ENCODE peak calls at places on chromosomes 11 and 22, in seven cellular contexts. I is nephron progenitor cell, F is SK-N-SH, A is esophagus muscularis mucosa, B is HL-60, H is WTC11, T is osteocyte. Z is an unnamed sample.
A peak's percentile ranks its signal among the peaks of the same experiment; 100 is the strongest.

GRCh38 chr11:128589998-128590397 is 2.6 kb upstream of the ETS1 start:
- DNase-seq in T (no peak), F (no peak), I (no peak), A (no peak), H (no peak), B (no peak), Z (no peak)

GRCh38 chr11:19646921-19647320 is 65.7 kb upstream of the NAV2 start:
- DNase-seq in T (no peak), B (no peak), H (no peak), A (no peak), I (no peak), F (peak; percentile 46), Z (no peak)

GRCh38 chr22:28949788-28950187 is 66.4 kb downstream of the ZNRF3 start:
- DNase-seq in H (no peak), T (no peak), F (no peak), I (no peak), A (no peak), B (no peak), Z (no peak)

GRCh38 chr22:45562537-45563361 is 60.1 kb downstream of the FBLN1 start:
- DNase-seq in T (no peak), I (no peak), H (no peak), B (no peak), F (no peak), A (no peak), Z (no peak)

GRCh38 chr11:22617868-22618267 is 7.8 kb downstream of the FANCF start:
- DNase-seq in H (no peak), I (no peak), B (no peak), A (no peak), T (no peak), F (no peak), Z (no peak)

GRCh38 chr11:61966673-61967176 is 709 bp downstream of the FTH1 start:
- DNase-seq in B (no peak), T (peak; percentile 78), F (peak; percentile 45), I (peak; percentile 44), A (no peak), H (no peak), Z (no peak)

GRCh38 chr22:49209452-49210195 is 618.0 kb downstream of the BRD1 start:
- DNase-seq in F (peak; percentile 54), A (no peak), H (peak; percentile 13), I (no peak), B (no peak), T (peak; percentile 69), Z (no peak)

GRCh38 chr22:42436402-42436801 is 4.2 kb upstream of the NFAM1 start:
- DNase-seq in T (no peak), B (no peak), F (no peak), H (no peak), A (no peak), I (no peak), Z (no peak)

GRCh38 chr22:45058622-45058912 is 48.8 kb upstream of the PHF21B start:
- DNase-seq in A (no peak), F (no peak), H (no peak), B (no peak), I (no peak), T (no peak), Z (no peak)

GRCh38 chr11:107856180-107856980 is 2.2 kb downstream of the SLC35F2 start:
- DNase-seq in H (no peak), T (no peak), F (no peak), A (no peak), I (no peak), B (no peak), Z (no peak)

GRCh38 chr22:17931400-17931825 is 92.9 kb downstream of the MICAL3 start:
- DNase-seq in T (no peak), F (peak; percentile 67), H (no peak), I (no peak), A (no peak), B (no peak), Z (no peak)

GRCh38 chr11:109089144-109089543 is 332.8 kb upstream of the C11orf87 start:
- DNase-seq in F (no peak), H (no peak), B (no peak), T (no peak), A (no peak), I (no peak), Z (no peak)

GRCh38 chr11:110471315-110471714 is 41.6 kb downstream of the FDX1 start:
- DNase-seq in B (no peak), I (no peak), T (no peak), A (no peak), F (no peak), H (no peak), Z (no peak)

GRCh38 chr11:15810581-15810980 is 545.8 kb downstream of the SOX6 start:
- DNase-seq in I (no peak), T (no peak), H (no peak), F (no peak), A (no peak), B (no peak), Z (no peak)

GRCh38 chr11:119374632-119375394 is 6.7 kb downstream of the USP2 start:
- DNase-seq in H (no peak), B (no peak), A (no peak), T (no peak), I (no peak), F (peak; percentile 90), Z (no peak)

DNA sequence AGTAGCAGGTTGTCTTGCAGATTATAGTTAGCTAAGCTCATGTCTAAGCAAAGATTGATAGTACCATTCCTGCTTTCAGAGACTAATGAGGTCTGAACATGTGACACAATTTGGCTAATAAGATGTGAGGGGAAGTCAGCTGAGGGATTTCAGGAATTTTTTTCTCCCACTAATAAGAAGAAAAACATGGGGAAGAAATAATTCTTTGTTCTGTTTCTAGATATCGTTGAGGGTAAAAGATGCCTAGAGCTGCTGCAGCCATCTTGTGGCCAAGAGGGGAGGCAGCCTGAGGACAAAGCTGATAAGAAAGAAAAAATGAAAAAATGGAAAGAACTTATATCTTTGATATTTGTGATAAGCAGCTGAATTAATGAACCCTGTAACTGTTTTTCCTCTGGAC is 1334.4 kb downstream of the LRRC4C start:
- DNase-seq in I (no peak), T (no peak), B (no peak), H (no peak), A (no peak), F (no peak), Z (no peak)
- TF ChIP-seq CTCF in I (peak; percentile 44), T (no peak), B (no peak), H (no peak), A (no peak), F (peak; percentile 47), Z (peak; percentile 19)

GRCh38 chr11:2327032-2327431 is 25.2 kb downstream of the TSPAN32 start:
- DNase-seq in B (no peak), F (no peak), H (no peak), T (no peak), A (no peak), I (no peak), Z (no peak)

GRCh38 chr11:2330696-2331095 is 28.9 kb downstream of the TSPAN32 start:
- DNase-seq in I (no peak), A (no peak), B (no peak), H (no peak), T (no peak), F (no peak), Z (no peak)

GRCh38 chr11:2328040-2328439 is 26.2 kb downstream of the TSPAN32 start:
- DNase-seq in I (no peak), F (no peak), A (no peak), B (no peak), T (no peak), H (no peak), Z (no peak)

GRCh38 chr11:2329551-2329950 is 27.7 kb downstream of the TSPAN32 start:
- DNase-seq in I (no peak), T (no peak), H (no peak), A (no peak), F (no peak), B (no peak), Z (no peak)

GRCh38 chr11:2328656-2329354 is 27.0 kb downstream of the TSPAN32 start:
- DNase-seq in H (no peak), A (no peak), B (no peak), T (no peak), F (no peak), I (no peak), Z (no peak)
- TF ChIP-seq CTCF in H (no peak), A (no peak), B (no peak), T (no peak), F (no peak), I (no peak), Z (no peak)

GRCh38 chr22:16783930-16784354 is 41.3 kb downstream of the XKR3 start:
- DNase-seq in H (no peak), A (no peak), T (no peak), I (no peak), F (peak; percentile 9), B (no peak), Z (no peak)
- TF ChIP-seq CTCF in H (peak; percentile 28), A (no peak), T (no peak), I (no peak), F (peak; percentile 60), B (peak; percentile 43), Z (peak; percentile 72)

DNA sequence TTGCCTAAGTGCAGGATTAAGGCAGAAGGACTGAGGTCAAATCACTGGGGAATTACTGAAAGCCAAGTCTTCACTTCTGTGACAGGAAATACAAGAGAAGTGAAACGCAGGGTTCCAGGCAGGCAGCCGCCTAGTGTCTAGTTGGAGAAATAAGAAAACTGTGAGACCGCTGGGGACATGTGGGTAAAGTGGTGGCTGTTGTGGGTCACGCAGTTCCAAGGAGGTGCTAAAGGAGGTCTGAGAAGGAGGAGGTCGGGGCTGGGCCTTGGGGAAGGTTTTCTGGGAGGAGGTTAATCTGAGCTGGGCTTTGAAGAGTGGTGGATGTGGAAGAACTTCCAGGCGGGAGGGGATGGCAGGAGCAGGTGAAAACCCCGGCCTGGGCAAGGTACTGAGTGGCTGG is 11.2 kb downstream of the MCM5 start:
- DNase-seq in T (no peak), H (no peak), I (no peak), A (no peak), B (no peak), F (no peak), Z (peak; percentile 59)
- TF ChIP-seq CTCF in T (no peak), H (no peak), I (no peak), A (no peak), B (no peak), F (no peak), Z (peak; percentile 67)

Z was measured in CD14-positive monocyte.